ENCODE peak calls at places on chromosomes 13 and 19, in seven cellular contexts. One of them, this sample, is unnamed.

GRCh38 chr13:24746618-24747247 is 17.2 kb upstream of the RNF17 start:
- DNase-seq in dorsolateral prefrontal cortex: no peak
- DNase-seq in fibroblast of lung: no peak
- DNase-seq in PC-3: no peak
- DNase-seq in lower lobe of right lung: no peak
- DNase-seq in testis: no peak
- DNase-seq in thyroid gland: no peak
- DNase-seq in this sample: no peak

GRCh38 chr13:30551194-30551593 is 66.5 kb upstream of the USPL1 start:
- DNase-seq in thyroid gland: no peak
- DNase-seq in lower lobe of right lung: no peak
- DNase-seq in testis: no peak
- DNase-seq in fibroblast of lung: peak
- DNase-seq in PC-3: peak
- DNase-seq in dorsolateral prefrontal cortex: no peak
- DNase-seq in this sample: peak

GRCh38 chr19:34135401-34135800 is 36.9 kb upstream of the LSM14A start:
- DNase-seq in dorsolateral prefrontal cortex: no peak
- DNase-seq in PC-3: no peak
- DNase-seq in fibroblast of lung: no peak
- DNase-seq in thyroid gland: peak
- DNase-seq in lower lobe of right lung: no peak
- DNase-seq in testis: no peak
- DNase-seq in this sample: peak

GRCh38 chr13:101695870-101696516 is 243.5 kb downstream of the ITGBL1 start:
- DNase-seq in PC-3: no peak
- DNase-seq in dorsolateral prefrontal cortex: no peak
- DNase-seq in fibroblast of lung: no peak
- DNase-seq in testis: no peak
- DNase-seq in thyroid gland: no peak
- DNase-seq in lower lobe of right lung: no peak
- DNase-seq in this sample: no peak

GRCh38 chr13:99892866-99893504 is 78.6 kb downstream of the ZIC5 start:
- DNase-seq in PC-3: no peak
- DNase-seq in lower lobe of right lung: no peak
- DNase-seq in fibroblast of lung: no peak
- DNase-seq in dorsolateral prefrontal cortex: no peak
- DNase-seq in testis: no peak
- DNase-seq in thyroid gland: no peak
- DNase-seq in this sample: no peak

GRCh38 chr13:32255744-32256120 is 59.4 kb downstream of the ZAR1L start:
- DNase-seq in thyroid gland: no peak
- DNase-seq in dorsolateral prefrontal cortex: no peak
- DNase-seq in fibroblast of lung: peak
- DNase-seq in lower lobe of right lung: no peak
- DNase-seq in testis: no peak
- DNase-seq in PC-3: peak
- DNase-seq in this sample: no peak

GRCh38 chr19:35805518-35806102 is 7.0 kb downstream of the PRODH2 start:
- DNase-seq in PC-3: no peak
- DNase-seq in fibroblast of lung: no peak
- DNase-seq in testis: no peak
- DNase-seq in lower lobe of right lung: no peak
- DNase-seq in thyroid gland: no peak
- DNase-seq in dorsolateral prefrontal cortex: no peak
- DNase-seq in this sample: no peak

GRCh38 chr19:55042344-55042678 is 4.2 kb upstream of the GP6 start:
- DNase-seq in PC-3: no peak
- DNase-seq in thyroid gland: no peak
- DNase-seq in lower lobe of right lung: no peak
- DNase-seq in testis: no peak
- DNase-seq in fibroblast of lung: no peak
- DNase-seq in dorsolateral prefrontal cortex: no peak
- DNase-seq in this sample: no peak

GRCh38 chr13:110869231-110869804 is 45.6 kb downstream of the ANKRD10 start:
- DNase-seq in lower lobe of right lung: no peak
- DNase-seq in thyroid gland: no peak
- DNase-seq in testis: peak
- DNase-seq in fibroblast of lung: no peak
- DNase-seq in PC-3: no peak
- DNase-seq in dorsolateral prefrontal cortex: no peak
- DNase-seq in this sample: no peak

GRCh38 chr13:20461481-20461859 is 64.2 kb downstream of the CRYL1 start:
- DNase-seq in fibroblast of lung: no peak
- DNase-seq in lower lobe of right lung: no peak
- DNase-seq in testis: no peak
- DNase-seq in thyroid gland: no peak
- DNase-seq in PC-3: peak
- DNase-seq in dorsolateral prefrontal cortex: no peak
- DNase-seq in this sample: no peak

GRCh38 chr13:53045110-53045509 is 16.5 kb downstream of the OLFM4 start:
- DNase-seq in thyroid gland: no peak
- DNase-seq in PC-3: no peak
- DNase-seq in dorsolateral prefrontal cortex: no peak
- DNase-seq in testis: no peak
- DNase-seq in lower lobe of right lung: no peak
- DNase-seq in fibroblast of lung: peak
- DNase-seq in this sample: peak
- H3K4me3 ChIP-seq in thyroid gland: no peak
- H3K4me3 ChIP-seq in PC-3: no peak
- H3K4me3 ChIP-seq in dorsolateral prefrontal cortex: no peak
- H3K4me3 ChIP-seq in testis: no peak
- H3K4me3 ChIP-seq in lower lobe of right lung: no peak
- H3K4me3 ChIP-seq in fibroblast of lung: no peak
- H3K4me3 ChIP-seq in this sample: no peak

DNA sequence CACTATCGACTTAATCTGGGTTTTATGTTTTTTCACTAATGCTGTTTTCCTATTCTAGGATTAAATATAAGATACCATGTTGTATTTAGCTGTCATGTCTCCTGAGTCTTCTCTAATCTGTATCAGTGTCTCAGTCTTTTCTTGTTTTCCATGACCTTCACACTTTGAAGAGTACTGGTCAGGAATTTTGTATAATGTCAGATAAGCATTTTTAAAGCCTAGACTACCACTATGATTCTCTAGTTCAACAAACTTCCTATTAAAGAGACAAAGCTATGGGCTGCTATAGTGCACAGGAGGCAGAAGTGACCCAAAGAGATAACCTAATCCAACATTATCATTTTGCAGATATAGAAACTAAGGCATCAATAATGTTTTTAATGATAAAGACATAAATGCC is 63.0 kb upstream of the ZDHHC20 start:
- DNase-seq in thyroid gland: no peak
- DNase-seq in lower lobe of right lung: no peak
- DNase-seq in testis: no peak
- DNase-seq in fibroblast of lung: no peak
- DNase-seq in dorsolateral prefrontal cortex: no peak
- DNase-seq in PC-3: no peak
- DNase-seq in this sample: no peak
- H3K27ac ChIP-seq in thyroid gland: no peak
- H3K27ac ChIP-seq in lower lobe of right lung: no peak
- H3K27ac ChIP-seq in testis: no peak
- H3K27ac ChIP-seq in fibroblast of lung: no peak
- H3K27ac ChIP-seq in dorsolateral prefrontal cortex: no peak
- H3K27ac ChIP-seq in PC-3: no peak
- H3K27ac ChIP-seq in this sample: no peak

GRCh38 chr13:35723820-35724219 is 247.3 kb upstream of the MAB21L1 start:
- DNase-seq in lower lobe of right lung: no peak
- DNase-seq in dorsolateral prefrontal cortex: no peak
- DNase-seq in fibroblast of lung: no peak
- DNase-seq in testis: peak
- DNase-seq in thyroid gland: no peak
- DNase-seq in PC-3: no peak
- DNase-seq in this sample: no peak
- H3K4me3 ChIP-seq in lower lobe of right lung: no peak
- H3K4me3 ChIP-seq in dorsolateral prefrontal cortex: no peak
- H3K4me3 ChIP-seq in fibroblast of lung: no peak
- H3K4me3 ChIP-seq in testis: no peak
- H3K4me3 ChIP-seq in thyroid gland: no peak
- H3K4me3 ChIP-seq in PC-3: no peak
- H3K4me3 ChIP-seq in this sample: no peak

GRCh38 chr19:16324384-16325160 is at the start of gene KLF2:
- DNase-seq in fibroblast of lung: peak
- DNase-seq in testis: peak
- DNase-seq in thyroid gland: peak
- DNase-seq in PC-3: peak
- DNase-seq in dorsolateral prefrontal cortex: peak
- DNase-seq in lower lobe of right lung: peak
- DNase-seq in this sample: peak

GRCh38 chr19:16326401-16327130 is 1.9 kb downstream of the KLF2 start:
- DNase-seq in PC-3: no peak
- DNase-seq in lower lobe of right lung: peak
- DNase-seq in thyroid gland: no peak
- DNase-seq in dorsolateral prefrontal cortex: no peak
- DNase-seq in fibroblast of lung: no peak
- DNase-seq in testis: no peak
- DNase-seq in this sample: no peak

GRCh38 chr19:16325161-16325527 is 518 bp downstream of the KLF2 start:
- DNase-seq in lower lobe of right lung: peak
- DNase-seq in testis: peak
- DNase-seq in PC-3: no peak
- DNase-seq in thyroid gland: no peak
- DNase-seq in fibroblast of lung: no peak
- DNase-seq in dorsolateral prefrontal cortex: no peak
- DNase-seq in this sample: no peak

GRCh38 chr19:16327131-16327450 is 2.5 kb downstream of the KLF2 start:
- DNase-seq in thyroid gland: no peak
- DNase-seq in dorsolateral prefrontal cortex: no peak
- DNase-seq in fibroblast of lung: no peak
- DNase-seq in testis: no peak
- DNase-seq in lower lobe of right lung: no peak
- DNase-seq in PC-3: no peak
- DNase-seq in this sample: no peak

DNA sequence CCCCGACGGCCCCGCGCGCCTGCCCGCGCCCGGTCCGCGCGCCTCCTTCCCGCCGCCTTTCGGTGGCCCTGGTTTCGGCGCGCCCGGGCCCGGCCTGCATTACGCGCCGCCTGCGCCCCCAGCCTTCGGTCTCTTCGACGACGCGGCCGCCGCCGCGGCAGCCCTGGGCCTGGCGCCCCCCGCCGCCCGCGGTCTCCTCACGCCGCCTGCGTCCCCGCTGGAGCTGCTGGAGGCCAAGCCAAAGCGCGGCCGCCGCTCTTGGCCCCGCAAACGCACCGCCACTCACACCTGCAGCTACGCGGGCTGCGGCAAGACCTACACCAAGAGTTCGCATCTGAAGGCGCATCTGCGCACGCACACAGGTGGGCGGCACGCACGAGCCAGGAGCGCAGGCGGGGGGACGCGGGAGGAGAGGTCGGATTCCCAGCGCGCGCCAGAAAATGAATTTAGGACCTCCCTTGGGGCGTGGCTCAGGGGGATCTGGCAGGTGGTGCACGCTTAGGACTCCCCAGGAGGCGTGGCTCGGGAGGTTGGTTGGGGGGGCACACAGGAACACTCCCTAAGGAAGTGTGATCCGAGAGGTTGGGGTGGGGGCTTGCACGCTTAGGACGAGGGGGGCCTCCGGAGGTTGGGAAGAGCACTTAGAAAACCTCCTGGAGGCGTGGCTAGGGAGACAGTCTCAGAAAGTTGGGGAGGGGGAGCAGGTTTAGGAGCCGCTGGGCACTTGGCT is 1.2 kb downstream of the KLF2 start:
- DNase-seq in testis: peak
- DNase-seq in lower lobe of right lung: peak
- DNase-seq in thyroid gland: peak
- DNase-seq in PC-3: no peak
- DNase-seq in dorsolateral prefrontal cortex: no peak
- DNase-seq in fibroblast of lung: no peak
- DNase-seq in this sample: no peak
- H3K27ac ChIP-seq in testis: peak
- H3K27ac ChIP-seq in lower lobe of right lung: peak
- H3K27ac ChIP-seq in thyroid gland: peak
- H3K27ac ChIP-seq in PC-3: no peak
- H3K27ac ChIP-seq in dorsolateral prefrontal cortex: peak
- H3K27ac ChIP-seq in fibroblast of lung: peak
- H3K27ac ChIP-seq in this sample: peak

GRCh38 chr19:17415107-17415506 is 4.7 kb upstream of the MVB12A start:
- DNase-seq in dorsolateral prefrontal cortex: no peak
- DNase-seq in fibroblast of lung: no peak
- DNase-seq in testis: no peak
- DNase-seq in thyroid gland: no peak
- DNase-seq in PC-3: no peak
- DNase-seq in lower lobe of right lung: no peak
- DNase-seq in this sample: no peak
- H3K4me3 ChIP-seq in dorsolateral prefrontal cortex: no peak
- H3K4me3 ChIP-seq in fibroblast of lung: no peak
- H3K4me3 ChIP-seq in testis: no peak
- H3K4me3 ChIP-seq in thyroid gland: no peak
- H3K4me3 ChIP-seq in PC-3: no peak
- H3K4me3 ChIP-seq in lower lobe of right lung: no peak
- H3K4me3 ChIP-seq in this sample: no peak

DNA sequence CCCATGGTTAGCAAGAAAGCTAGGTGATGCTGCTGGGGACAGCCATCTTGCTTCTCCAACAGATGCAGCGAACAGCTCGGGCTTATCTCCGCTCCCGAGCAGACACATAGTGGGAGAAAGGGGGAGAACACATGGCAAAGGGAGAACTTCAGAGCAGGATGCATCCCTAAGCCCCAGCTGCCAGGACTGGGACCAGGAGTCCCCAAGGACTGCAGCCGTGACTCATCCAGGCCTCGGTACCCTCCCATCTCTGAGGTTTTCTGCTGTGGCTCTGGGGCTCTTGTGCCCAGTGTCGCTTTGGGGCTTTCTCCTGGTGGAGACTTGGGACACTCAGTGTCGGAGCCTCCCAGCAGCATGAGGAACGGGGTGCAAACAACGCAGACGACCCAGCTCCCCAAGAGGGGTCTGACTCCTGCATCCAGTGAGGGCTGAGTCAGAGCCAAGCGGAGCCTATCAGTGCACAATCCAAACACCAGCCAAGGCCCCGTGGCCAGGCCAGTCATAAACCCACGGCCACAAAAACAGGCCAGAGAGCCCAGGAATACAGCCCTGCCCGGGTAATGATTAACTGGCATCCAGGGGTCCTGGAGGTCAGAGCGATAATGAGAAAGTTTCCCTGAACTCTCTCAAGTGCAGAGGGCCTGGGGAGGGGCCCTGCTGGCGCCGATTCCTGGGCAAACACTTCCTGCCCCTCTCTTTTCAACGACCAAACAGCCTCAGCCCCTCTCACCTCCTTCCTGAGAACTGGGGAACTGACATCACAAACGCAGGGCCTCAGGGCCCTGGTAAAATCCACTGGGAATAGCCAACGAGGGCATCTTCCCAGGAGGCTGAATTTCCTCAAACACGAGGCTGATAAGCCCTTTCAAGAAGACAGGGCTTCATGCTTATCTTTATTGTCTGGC is 202.9 kb downstream of the USP12 start:
- DNase-seq in PC-3: no peak
- DNase-seq in fibroblast of lung: no peak
- DNase-seq in dorsolateral prefrontal cortex: no peak
- DNase-seq in testis: no peak
- DNase-seq in lower lobe of right lung: peak
- DNase-seq in thyroid gland: no peak
- DNase-seq in this sample: peak
- H3K27ac ChIP-seq in PC-3: no peak
- H3K27ac ChIP-seq in fibroblast of lung: no peak
- H3K27ac ChIP-seq in dorsolateral prefrontal cortex: no peak
- H3K27ac ChIP-seq in testis: no peak
- H3K27ac ChIP-seq in lower lobe of right lung: peak
- H3K27ac ChIP-seq in thyroid gland: no peak
- H3K27ac ChIP-seq in this sample: peak